ENCODE peak calls at places on chromosomes 11 and 22, in six cellular contexts. H is iris pigment epithelial cell; M is substantia nigra; R is activated effector memory CD4-positive, alpha-beta T cell treated with Interleukin-2 at 50 U/mL for 16 hours; S is effector memory CD8-positive, alpha-beta T cell; G is H7. E is an unnamed sample.

GRCh38 chr22:42906605-42907338 is 49.7 kb upstream of the ARFGAP3 start:
- DNase-seq in M (no peak), R (no peak), G (no peak), H (no peak), S (no peak), E (peak)

GRCh38 chr11:3022300-3022967 is 30.3 kb upstream of the NAP1L4 start:
- DNase-seq in G (no peak), S (no peak), M (no peak), R (no peak), H (peak), E (peak)

GRCh38 chr11:35618497-35619029 is 303 bp downstream of the FJX1 start:
- DNase-seq in R (no peak), H (peak), M (no peak), S (no peak), G (peak), E (peak)

GRCh38 chr11:94737171-94737611 is 31.0 kb upstream of the AMOTL1 start:
- DNase-seq in G (no peak), M (no peak), R (no peak), H (peak), S (no peak), E (peak)

GRCh38 chr22:36828815-36829214 is 12.0 kb upstream of the PVALB start:
- DNase-seq in S (no peak), H (no peak), G (no peak), R (no peak), M (no peak), E (no peak)

GRCh38 chr11:65381721-65382035 is 768 bp downstream of the SLC25A45 start:
- DNase-seq in R (no peak), S (no peak), G (no peak), M (no peak), H (peak), E (no peak)

GRCh38 chr11:113555071-113555739 is 80.0 kb upstream of the DRD2 start:
- DNase-seq in S (no peak), R (no peak), H (no peak), M (no peak), G (no peak), E (no peak)

GRCh38 chr11:6124245-6124644 is 16.8 kb downstream of the OR56B4 start:
- DNase-seq in H (no peak), M (no peak), G (no peak), R (no peak), S (no peak), E (no peak)

GRCh38 chr11:92453055-92453454 is 228.4 kb downstream of the FAT3 start:
- DNase-seq in G (no peak), R (no peak), M (no peak), S (no peak), H (peak), E (no peak)

GRCh38 chr11:101061606-101062005 is 68.0 kb downstream of the PGR start:
- DNase-seq in S (no peak), G (no peak), H (peak), R (no peak), M (no peak), E (no peak)

GRCh38 chr22:48591286-48592065 is 1236.2 kb downstream of the BRD1 start:
- DNase-seq in G (no peak), S (no peak), H (no peak), M (no peak), R (no peak), E (no peak)

GRCh38 chr11:81476345-81476744 is 1257.3 kb downstream of the FAM181B start:
- DNase-seq in H (no peak), G (no peak), M (no peak), S (no peak), R (no peak), E (no peak)

GRCh38 chr11:72116019-72116755 is 3.7 kb upstream of the ANAPC15 start:
- DNase-seq in S (no peak), G (no peak), H (no peak), M (no peak), R (no peak), E (no peak)

GRCh38 chr22:27474112-27474571 is 327.4 kb downstream of the MN1 start:
- DNase-seq in M (no peak), S (no peak), H (peak), G (no peak), R (no peak), E (no peak)

GRCh38 chr11:130189492-130190210 is 30.1 kb downstream of the ST14 start:
- DNase-seq in H (no peak), S (no peak), M (no peak), G (peak), R (no peak), E (no peak)

GRCh38 chr11:2934057-2934550 is 4.9 kb upstream of the PHLDA2 start:
- DNase-seq in M (no peak), R (no peak), H (no peak), G (no peak), S (no peak), E (no peak)

GRCh38 chr11:71927813-71928738 is at the start of gene XNDC1N:
- DNase-seq in R (no peak), S (peak), H (peak), G (peak), M (peak), E (peak)

GRCh38 chr11:8813658-8814057 is 97.3 kb upstream of the AKIP1 start:
- DNase-seq in G (peak), H (peak), M (no peak), S (peak), R (no peak), E (peak)

E was measured in dermis blood vessel endothelial cell.